ENCODE peak calls at places on chromosomes 6 and 20, in eight cellular contexts. O is effector memory CD8-positive, alpha-beta T cell; C is astrocyte of the cerebellum; B is amniotic epithelial cell; F is left ventricle myocardium inferior; E is psoas muscle; Y is NCI-H748 treated with DMSO at 0.1 percent for 48 hours; S is DMS153. W is an unnamed sample.

GRCh38 chr20:46011631-46012482 is 3.1 kb downstream of the MMP9 start:
- DNase-seq in E (peak), C (no peak), B (peak), O (no peak), F (peak), Y (no peak), S (no peak), W (no peak)

GRCh38 chr20:1150218-1150617 is 31.8 kb downstream of the PSMF1 start:
- DNase-seq in F (no peak), Y (no peak), B (peak), E (no peak), C (no peak), O (no peak), S (no peak), W (no peak)

GRCh38 chr6:168093071-168093505 is 14.1 kb upstream of the FRMD1 start:
- DNase-seq in O (no peak), S (no peak), Y (peak), B (no peak), F (peak), C (no peak), E (peak), W (peak)

GRCh38 chr6:137222376-137222775 is 3.2 kb upstream of the IFNGR1 start:
- DNase-seq in C (no peak), B (no peak), O (no peak), S (no peak), E (no peak), Y (no peak), F (no peak), W (no peak)

GRCh38 chr6:140824595-140824994 is 1308.1 kb upstream of the GJE1 start:
- DNase-seq in F (no peak), Y (no peak), S (no peak), O (no peak), B (no peak), C (no peak), E (no peak), W (no peak)

GRCh38 chr6:108203189-108204119 is 37.6 kb downstream of the NR2E1 start:
- DNase-seq in E (no peak), S (no peak), B (no peak), Y (no peak), C (no peak), O (no peak), F (no peak), W (no peak)

GRCh38 chr6:77456531-77457248 is 6.6 kb downstream of the HTR1B start:
- DNase-seq in C (peak), S (no peak), E (peak), F (no peak), B (peak), O (no peak), Y (no peak), W (no peak)

GRCh38 chr6:153790881-153791473 is 248.1 kb upstream of the OPRM1 start:
- DNase-seq in C (peak), B (peak), S (no peak), O (no peak), F (no peak), E (no peak), Y (no peak), W (no peak)

GRCh38 chr6:113862112-113862511 is 5.0 kb downstream of the MARCKS start:
- DNase-seq in E (no peak), Y (peak), F (no peak), B (peak), O (no peak), S (no peak), C (no peak), W (no peak)

GRCh38 chr6:107576852-107577251 is 86.9 kb downstream of the SOBP start:
- DNase-seq in F (no peak), E (no peak), C (no peak), S (no peak), O (no peak), B (peak), Y (no peak), W (no peak)

GRCh38 chr6:1702580-1703051 is 92.9 kb downstream of the FOXC1 start:
- DNase-seq in O (no peak), B (no peak), F (no peak), S (no peak), C (no peak), Y (no peak), E (no peak), W (no peak)

GRCh38 chr6:42726485-42727083 is 4.2 kb upstream of the PRPH2 start:
- DNase-seq in C (peak), E (peak), O (peak), B (peak), Y (peak), S (peak), F (peak), W (peak)

GRCh38 chr20:1802385-1803215 is 92.6 kb upstream of the SIRPA start:
- DNase-seq in B (peak), O (no peak), E (peak), C (peak), Y (peak), S (no peak), F (peak), W (peak)

GRCh38 chr20:24465730-24466129 is 3.7 kb upstream of the SYNDIG1 start:
- DNase-seq in F (peak), S (no peak), E (no peak), B (peak), Y (no peak), O (no peak), C (peak), W (no peak)

GRCh38 chr6:37137201-37137880 is 32.6 kb upstream of the PIM1 start:
- DNase-seq in Y (no peak), O (peak), E (no peak), F (no peak), S (no peak), B (peak), C (peak), W (no peak)

GRCh38 chr6:64505312-64505711 is 869.7 kb downstream of the PHF3 start:
- DNase-seq in Y (no peak), C (no peak), F (no peak), B (no peak), E (no peak), S (no peak), O (no peak), W (no peak)

GRCh38 chr20:3785240-3786125 is 1.1 kb downstream of the CENPB start:
- DNase-seq in F (peak), B (no peak), O (no peak), E (peak), Y (no peak), C (no peak), S (no peak), W (no peak)

GRCh38 chr6:113636357-113636824 is 220.8 kb upstream of the MARCKS start:
- DNase-seq in F (no peak), C (peak), S (no peak), E (no peak), Y (no peak), B (peak), O (no peak), W (no peak)

GRCh38 chr20:49278817-49279676 is 1.2 kb upstream of the ZNFX1 start:
- DNase-seq in B (no peak), F (no peak), Y (peak), O (peak), S (no peak), E (no peak), C (no peak), W (peak)

GRCh38 chr20:50304501-50304856 is 113.8 kb downstream of the CEBPB start:
- DNase-seq in S (no peak), F (peak), E (peak), C (no peak), O (no peak), B (no peak), Y (no peak), W (no peak)

GRCh38 chr20:19460386-19460785 is 247.9 kb downstream of the SLC24A3 start:
- DNase-seq in F (no peak), Y (no peak), C (no peak), S (no peak), B (peak), O (no peak), E (no peak), W (no peak)

GRCh38 chr6:155493694-155494143 is 38.1 kb upstream of the NOX3 start:
- DNase-seq in C (peak), B (peak), Y (no peak), O (no peak), F (no peak), E (peak), S (no peak), W (no peak)

GRCh38 chr6:128648022-128648598 is 127.7 kb upstream of the PTPRK start:
- DNase-seq in E (no peak), Y (no peak), C (no peak), B (no peak), O (no peak), S (no peak), F (no peak), W (no peak)

GRCh38 chr20:46336735-46337134 is 28.4 kb upstream of the CDH22 start:
- DNase-seq in E (no peak), B (no peak), O (no peak), Y (no peak), F (no peak), S (no peak), C (no peak), W (no peak)

GRCh38 chr6:45112711-45113110 is 215.4 kb upstream of the RUNX2 start:
- DNase-seq in F (no peak), B (peak), E (no peak), Y (no peak), O (no peak), S (no peak), C (peak), W (no peak)

GRCh38 chr20:53608456-53609413 is 15.1 kb upstream of the ZNF217 start:
- DNase-seq in C (no peak), O (peak), B (peak), S (no peak), Y (no peak), F (peak), E (no peak), W (no peak)

GRCh38 chr6:88848870-88849269 is 114.5 kb downstream of the RNGTT start:
- DNase-seq in B (no peak), E (no peak), Y (no peak), O (no peak), S (no peak), F (no peak), C (no peak), W (no peak)

GRCh38 chr6:137927777-137928218 is 60.7 kb downstream of the TNFAIP3 start:
- DNase-seq in Y (no peak), S (no peak), C (no peak), E (no peak), O (peak), F (no peak), B (no peak), W (peak)